ENCODE peak calls at places on chromosome 1, in five cellular contexts. I is iPS-NIHi11; P is left lung; X is lower lobe of right lung; Z is stimulated activated naive CD8-positive, alpha-beta T cell treated with anti-CD3 and anti-CD28 coated beads, Interleukin-15, amount 100 ng/mL, for 72 hours. J is an unnamed sample.

GRCh38 chr1:114024049-114024448 is 44.8 kb downstream of the OLFML3 start:
- DNase-seq in P (no peak), X (no peak), I (peak), Z (no peak), J (no peak)

GRCh38 chr1:116486424-116486823 is 84.4 kb downstream of the CD58 start:
- DNase-seq in P (no peak), X (no peak), Z (no peak), I (no peak), J (no peak)

GRCh38 chr1:100972185-100972584 is 53.4 kb downstream of the DPH5 start:
- DNase-seq in X (no peak), Z (no peak), P (no peak), I (no peak), J (no peak)

GRCh38 chr1:13889495-13889894 is 189.5 kb downstream of the PRDM2 start:
- DNase-seq in Z (no peak), X (no peak), I (no peak), P (no peak), J (no peak)

GRCh38 chr1:63557365-63557987 is 34.2 kb downstream of the EFCAB7 start:
- DNase-seq in Z (no peak), I (peak), X (no peak), P (no peak), J (no peak)

GRCh38 chr1:62508187-62508758 is 71.4 kb downstream of the USP1 start:
- DNase-seq in P (no peak), Z (no peak), X (no peak), I (peak), J (peak)

GRCh38 chr1:68339505-68339904 is 107.2 kb upstream of the WLS start:
- DNase-seq in I (no peak), P (no peak), Z (no peak), X (no peak), J (no peak)

GRCh38 chr1:168225476-168226190 is at the start of gene SFT2D2:
- DNase-seq in X (peak), P (peak), Z (peak), I (peak), J (peak)

GRCh38 chr1:219555031-219555667 is 57.8 kb downstream of the ZC3H11B start:
- DNase-seq in Z (no peak), I (peak), X (no peak), P (no peak), J (no peak)

GRCh38 chr1:152110860-152111514 is 4.3 kb downstream of the TCHH start:
- DNase-seq in X (peak), I (peak), P (peak), Z (peak), J (no peak)